ENCODE peak calls at places on chromosomes 1 and 21, in four cellular contexts. One of them, this sample, is unnamed.
A peak's percentile ranks its signal among the peaks of the same experiment; 100 is the strongest.

GRCh38 chr1:5911871-5912271 is 80.4 kb downstream of the NPHP4 start:
- DNase-seq in right cardiac atrium: no peak
- DNase-seq in transverse colon: no peak
- DNase-seq in tibial artery: peak; percentile 60
- DNase-seq in this sample: no peak

GRCh38 chr1:167663002-167663772 is 33.2 kb downstream of the RCSD1 start:
- DNase-seq in tibial artery: no peak
- DNase-seq in right cardiac atrium: peak; percentile 68
- DNase-seq in transverse colon: no peak
- DNase-seq in this sample: no peak

GRCh38 chr1:183674339-183674738 is 21.2 kb upstream of the APOBEC4 start:
- DNase-seq in right cardiac atrium: no peak
- DNase-seq in tibial artery: no peak
- DNase-seq in transverse colon: no peak
- DNase-seq in this sample: no peak

GRCh38 chr1:150309758-150310495 is 11.4 kb upstream of the PRPF3 start:
- DNase-seq in right cardiac atrium: no peak
- DNase-seq in tibial artery: no peak
- DNase-seq in transverse colon: no peak
- DNase-seq in this sample: no peak

GRCh38 chr1:151741516-151741915 is 20.2 kb downstream of the RIIAD1 start:
- DNase-seq in tibial artery: no peak
- DNase-seq in right cardiac atrium: no peak
- DNase-seq in transverse colon: no peak
- DNase-seq in this sample: no peak

GRCh38 chr21:36932417-36932816 is 34.1 kb downstream of the HLCS start:
- DNase-seq in tibial artery: no peak
- DNase-seq in transverse colon: no peak
- DNase-seq in right cardiac atrium: no peak
- DNase-seq in this sample: no peak

GRCh38 chr1:35807614-35808375 is at the start of gene AGO4:
- DNase-seq in right cardiac atrium: peak; percentile 88
- DNase-seq in transverse colon: peak; percentile 55
- DNase-seq in tibial artery: peak; percentile 74
- DNase-seq in this sample: no peak

GRCh38 chr1:8238141-8239038 is 79.5 kb upstream of the SLC45A1 start:
- DNase-seq in transverse colon: no peak
- DNase-seq in right cardiac atrium: no peak
- DNase-seq in tibial artery: no peak
- DNase-seq in this sample: no peak

GRCh38 chr1:245987997-245988392 is 519.1 kb downstream of the SMYD3 start:
- DNase-seq in right cardiac atrium: no peak
- DNase-seq in tibial artery: no peak
- DNase-seq in transverse colon: no peak
- DNase-seq in this sample: no peak

GRCh38 chr1:71228236-71228635 is 147.4 kb upstream of the ZRANB2 start:
- DNase-seq in tibial artery: no peak
- DNase-seq in transverse colon: no peak
- DNase-seq in right cardiac atrium: no peak
- DNase-seq in this sample: no peak

GRCh38 chr1:10045480-10046355 is 13.0 kb downstream of the UBE4B start:
- DNase-seq in tibial artery: peak; percentile 44
- DNase-seq in right cardiac atrium: no peak
- DNase-seq in transverse colon: no peak
- DNase-seq in this sample: peak; percentile 92

GRCh38 chr1:21904725-21905520 is 32.2 kb downstream of the HSPG2 start:
- DNase-seq in right cardiac atrium: peak; percentile 74
- DNase-seq in tibial artery: peak; percentile 87
- DNase-seq in transverse colon: peak; percentile 82
- DNase-seq in this sample: no peak

GRCh38 chr1:2967881-2968280 is 53.4 kb upstream of the ACTRT2 start:
- DNase-seq in transverse colon: no peak
- DNase-seq in tibial artery: peak; percentile 34
- DNase-seq in right cardiac atrium: no peak
- DNase-seq in this sample: no peak

GRCh38 chr1:224387302-224387912 is 30.7 kb downstream of the CNIH4 start:
- DNase-seq in tibial artery: no peak
- DNase-seq in right cardiac atrium: no peak
- DNase-seq in transverse colon: no peak
- DNase-seq in this sample: no peak
- H3K27ac ChIP-seq in tibial artery: no peak overlapping the region
- H3K27ac ChIP-seq in right cardiac atrium: no peak overlapping the region
- H3K27ac ChIP-seq in transverse colon: no peak overlapping the region
- H3K27ac ChIP-seq in this sample: no peak overlapping the region

GRCh38 chr1:41874350-41874749 is 44.4 kb downstream of the HIVEP3 start:
- DNase-seq in transverse colon: no peak
- DNase-seq in right cardiac atrium: no peak
- DNase-seq in tibial artery: no peak
- DNase-seq in this sample: no peak
- H3K27ac ChIP-seq in transverse colon: no peak overlapping the region
- H3K27ac ChIP-seq in right cardiac atrium: peak overlapping the region; percentile 68
- H3K27ac ChIP-seq in tibial artery: no peak overlapping the region
- H3K27ac ChIP-seq in this sample: no peak overlapping the region

DNA sequence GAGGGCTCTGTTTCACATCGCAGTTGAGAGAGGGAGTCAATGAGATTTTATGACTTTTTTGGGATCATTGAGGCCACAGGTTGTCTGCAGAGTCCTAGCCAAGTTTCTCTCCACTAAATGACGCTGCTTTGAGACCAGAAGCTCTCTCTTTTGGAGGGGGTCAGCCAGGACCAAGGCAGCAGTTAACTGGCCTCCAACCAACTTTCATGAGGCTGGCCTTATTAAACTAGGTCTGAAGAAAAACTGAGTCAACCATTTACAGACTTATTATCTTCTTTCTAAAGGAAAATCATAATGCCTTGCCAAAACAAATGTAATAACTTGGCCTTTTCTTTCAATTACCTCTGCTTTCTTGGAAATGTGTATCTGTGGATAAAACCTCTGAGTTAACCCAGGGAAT is 8.6 kb downstream of the WLS start:
- DNase-seq in right cardiac atrium: peak; percentile 64
- DNase-seq in transverse colon: no peak
- DNase-seq in tibial artery: no peak
- DNase-seq in this sample: no peak
- H3K27ac ChIP-seq in right cardiac atrium: no peak overlapping the region
- H3K27ac ChIP-seq in transverse colon: peak overlapping the region; percentile 16
- H3K27ac ChIP-seq in tibial artery: peak overlapping the region; percentile 12
- H3K27ac ChIP-seq in this sample: no peak overlapping the region

DNA sequence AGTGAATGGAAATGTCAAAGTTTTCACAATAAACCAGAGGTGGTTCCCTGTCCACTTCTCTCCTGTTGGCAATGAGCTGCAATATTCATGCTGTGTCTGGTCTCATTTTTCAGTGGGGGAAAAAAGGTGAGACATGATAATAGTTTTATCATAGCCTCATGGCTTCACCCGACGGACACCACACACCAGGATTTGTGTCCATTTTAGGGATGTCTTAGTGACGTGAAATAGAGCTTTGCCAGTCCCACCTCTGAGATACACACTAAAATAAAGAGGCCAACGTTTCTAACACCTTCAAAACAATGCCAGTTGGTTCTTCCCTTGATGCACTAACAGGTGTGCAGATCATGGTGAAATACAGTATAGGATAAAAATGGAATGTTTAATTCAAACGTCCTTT is 91.5 kb upstream of the TLR5 start:
- DNase-seq in tibial artery: no peak
- DNase-seq in right cardiac atrium: no peak
- DNase-seq in transverse colon: no peak
- DNase-seq in this sample: no peak
- H3K27ac ChIP-seq in tibial artery: no peak overlapping the region
- H3K27ac ChIP-seq in right cardiac atrium: no peak overlapping the region
- H3K27ac ChIP-seq in transverse colon: no peak overlapping the region
- H3K27ac ChIP-seq in this sample: peak overlapping the region; percentile 93

GRCh38 chr1:23964235-23964668 is 4.6 kb downstream of the PNRC2 start:
- DNase-seq in tibial artery: no peak
- DNase-seq in transverse colon: no peak
- DNase-seq in right cardiac atrium: no peak
- DNase-seq in this sample: no peak

GRCh38 chr1:23960291-23960718 is 677 bp downstream of the PNRC2 start:
- DNase-seq in transverse colon: no peak
- DNase-seq in tibial artery: no peak
- DNase-seq in right cardiac atrium: no peak
- DNase-seq in this sample: no peak

GRCh38 chr1:23966973-23967493 is 7.4 kb downstream of the PNRC2 start:
- DNase-seq in transverse colon: no peak
- DNase-seq in tibial artery: no peak
- DNase-seq in right cardiac atrium: no peak
- DNase-seq in this sample: no peak

GRCh38 chr1:23964790-23965740 is 5.4 kb downstream of the PNRC2 start:
- DNase-seq in right cardiac atrium: no peak
- DNase-seq in tibial artery: no peak
- DNase-seq in transverse colon: no peak
- DNase-seq in this sample: no peak

GRCh38 chr1:23963617-23964234 is 4.1 kb downstream of the PNRC2 start:
- DNase-seq in tibial artery: no peak
- DNase-seq in right cardiac atrium: no peak
- DNase-seq in transverse colon: no peak
- DNase-seq in this sample: no peak
- H3K27ac ChIP-seq in tibial artery: peak overlapping the region; percentile 43
- H3K27ac ChIP-seq in right cardiac atrium: no peak overlapping the region
- H3K27ac ChIP-seq in transverse colon: peak overlapping the region; percentile 79
- H3K27ac ChIP-seq in this sample: no peak overlapping the region

GRCh38 chr1:45942411-45942810 is 139.0 kb downstream of the MAST2 start:
- DNase-seq in tibial artery: no peak
- DNase-seq in right cardiac atrium: no peak
- DNase-seq in transverse colon: no peak
- DNase-seq in this sample: no peak

GRCh38 chr1:45943185-45943584 is 139.8 kb downstream of the MAST2 start:
- DNase-seq in transverse colon: no peak
- DNase-seq in tibial artery: no peak
- DNase-seq in right cardiac atrium: no peak
- DNase-seq in this sample: no peak

GRCh38 chr1:45934947-45935346 is 131.5 kb downstream of the MAST2 start:
- DNase-seq in transverse colon: no peak
- DNase-seq in tibial artery: no peak
- DNase-seq in right cardiac atrium: no peak
- DNase-seq in this sample: no peak

GRCh38 chr1:45938029-45938428 is 134.6 kb downstream of the MAST2 start:
- DNase-seq in right cardiac atrium: no peak
- DNase-seq in tibial artery: no peak
- DNase-seq in transverse colon: no peak
- DNase-seq in this sample: no peak
- H3K27ac ChIP-seq in right cardiac atrium: no peak overlapping the region
- H3K27ac ChIP-seq in tibial artery: no peak overlapping the region
- H3K27ac ChIP-seq in transverse colon: no peak overlapping the region
- H3K27ac ChIP-seq in this sample: no peak overlapping the region

DNA sequence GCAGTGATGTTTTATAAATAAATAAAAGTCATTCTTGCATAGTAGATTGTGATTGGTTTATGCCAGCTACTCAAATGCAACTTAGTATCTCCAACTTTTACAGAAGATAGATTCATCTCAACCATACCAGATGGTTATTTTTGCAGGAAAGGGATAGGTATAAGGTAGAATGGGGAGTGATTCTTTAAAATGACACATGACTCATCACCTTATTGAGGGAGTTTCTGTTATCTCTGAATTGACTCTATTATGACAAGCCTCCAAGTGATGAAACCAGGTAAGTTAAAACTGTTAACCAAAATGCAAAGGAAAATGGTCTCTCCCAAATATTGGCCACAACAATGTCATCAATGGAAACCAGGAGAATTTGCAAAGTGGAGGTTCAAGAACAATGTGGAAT is 54.5 kb downstream of the PTPRC start:
- DNase-seq in transverse colon: no peak
- DNase-seq in tibial artery: no peak
- DNase-seq in right cardiac atrium: no peak
- DNase-seq in this sample: no peak
- H3K27ac ChIP-seq in transverse colon: no peak overlapping the region
- H3K27ac ChIP-seq in tibial artery: no peak overlapping the region
- H3K27ac ChIP-seq in right cardiac atrium: no peak overlapping the region
- H3K27ac ChIP-seq in this sample: no peak overlapping the region

DNA sequence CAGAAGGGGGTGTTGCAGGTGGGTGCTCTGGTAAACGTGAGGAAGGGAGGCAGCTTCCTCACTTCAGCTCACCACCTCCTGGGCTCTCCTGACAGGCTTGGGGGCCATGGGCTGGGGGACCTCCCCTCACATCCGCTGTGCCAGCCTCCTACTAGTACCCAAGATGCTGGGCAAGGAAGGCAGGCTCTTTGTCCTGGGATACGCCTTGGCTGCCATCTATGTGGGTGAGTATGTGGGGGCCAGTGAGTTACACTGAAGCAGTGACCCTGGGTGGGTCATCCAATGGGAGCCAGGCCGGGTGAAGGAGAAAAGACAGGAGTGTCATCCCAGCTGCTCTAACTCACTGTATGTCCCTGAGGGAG is 5.7 kb downstream of the DCST1 start:
- DNase-seq in right cardiac atrium: no peak
- DNase-seq in tibial artery: no peak
- DNase-seq in transverse colon: no peak
- DNase-seq in this sample: no peak
- H3K27ac ChIP-seq in right cardiac atrium: no peak overlapping the region
- H3K27ac ChIP-seq in tibial artery: no peak overlapping the region
- H3K27ac ChIP-seq in transverse colon: peak overlapping the region; percentile 79
- H3K27ac ChIP-seq in this sample: no peak overlapping the region

GRCh38 chr1:15767941-15768340 is 9.3 kb downstream of the FBLIM1 start:
- DNase-seq in right cardiac atrium: no peak
- DNase-seq in transverse colon: no peak
- DNase-seq in tibial artery: no peak
- DNase-seq in this sample: no peak
- H3K27ac ChIP-seq in right cardiac atrium: no peak overlapping the region
- H3K27ac ChIP-seq in transverse colon: no peak overlapping the region
- H3K27ac ChIP-seq in tibial artery: no peak overlapping the region
- H3K27ac ChIP-seq in this sample: no peak overlapping the region